ENCODE peak calls at places on chromosomes 6 and 20, in six cellular contexts. One of them, this sample, is unnamed.

GRCh38 chr20:37681384-37681977 is 12.3 kb upstream of the CTNNBL1 start:
- DNase-seq in NCI-H1105: no peak
- DNase-seq in amniotic stem cell: no peak
- DNase-seq in HEK293T: no peak
- DNase-seq in M059J: peak; percentile 26
- DNase-seq in tibial artery: no peak
- DNase-seq in this sample: no peak

GRCh38 chr6:14910692-14911547 is 334.9 kb upstream of the JARID2 start:
- DNase-seq in HEK293T: no peak
- DNase-seq in M059J: peak; percentile 42
- DNase-seq in NCI-H1105: no peak
- DNase-seq in amniotic stem cell: no peak
- DNase-seq in tibial artery: peak; percentile 59
- DNase-seq in this sample: no peak

GRCh38 chr6:130900913-130901312 is 73.7 kb downstream of the SMLR1 start:
- DNase-seq in amniotic stem cell: peak; percentile 10
- DNase-seq in tibial artery: peak; percentile 66
- DNase-seq in HEK293T: no peak
- DNase-seq in M059J: peak; percentile 93
- DNase-seq in NCI-H1105: no peak
- DNase-seq in this sample: no peak

GRCh38 chr6:55448446-55448845 is 121.2 kb downstream of the GFRAL start:
- DNase-seq in HEK293T: no peak
- DNase-seq in tibial artery: no peak
- DNase-seq in M059J: no peak
- DNase-seq in amniotic stem cell: no peak
- DNase-seq in NCI-H1105: no peak
- DNase-seq in this sample: no peak

GRCh38 chr20:5919634-5920544 is 30.4 kb downstream of the TRMT6 start:
- DNase-seq in tibial artery: no peak
- DNase-seq in M059J: peak; percentile 53
- DNase-seq in amniotic stem cell: no peak
- DNase-seq in NCI-H1105: no peak
- DNase-seq in HEK293T: no peak
- DNase-seq in this sample: no peak

GRCh38 chr20:20407891-20408805 is 40.2 kb downstream of the INSM1 start:
- DNase-seq in tibial artery: no peak
- DNase-seq in amniotic stem cell: no peak
- DNase-seq in NCI-H1105: peak; percentile 45
- DNase-seq in M059J: peak; percentile 49
- DNase-seq in HEK293T: peak; percentile 44
- DNase-seq in this sample: no peak

GRCh38 chr6:147618927-147619326 is 110.4 kb downstream of the SAMD5 start:
- DNase-seq in amniotic stem cell: no peak
- DNase-seq in tibial artery: no peak
- DNase-seq in HEK293T: no peak
- DNase-seq in M059J: no peak
- DNase-seq in NCI-H1105: no peak
- DNase-seq in this sample: no peak

GRCh38 chr6:71351190-71351589 is 62.6 kb downstream of the OGFRL1 start:
- DNase-seq in M059J: no peak
- DNase-seq in tibial artery: no peak
- DNase-seq in NCI-H1105: no peak
- DNase-seq in HEK293T: no peak
- DNase-seq in amniotic stem cell: no peak
- DNase-seq in this sample: no peak

GRCh38 chr6:170045981-170046667 is 244.8 kb downstream of the DLL1 start:
- DNase-seq in HEK293T: no peak
- DNase-seq in amniotic stem cell: no peak
- DNase-seq in NCI-H1105: no peak
- DNase-seq in tibial artery: no peak
- DNase-seq in M059J: no peak
- DNase-seq in this sample: no peak

GRCh38 chr6:53615633-53616449 is 49.7 kb downstream of the KLHL31 start:
- DNase-seq in NCI-H1105: no peak
- DNase-seq in amniotic stem cell: no peak
- DNase-seq in tibial artery: no peak
- DNase-seq in HEK293T: no peak
- DNase-seq in M059J: peak; percentile 95
- DNase-seq in this sample: no peak

GRCh38 chr20:23136893-23137745 is 51.0 kb upstream of the CD93 start:
- DNase-seq in HEK293T: no peak
- DNase-seq in M059J: peak; percentile 77
- DNase-seq in NCI-H1105: no peak
- DNase-seq in tibial artery: peak; percentile 15
- DNase-seq in amniotic stem cell: no peak
- DNase-seq in this sample: no peak

GRCh38 chr6:37514840-37515239 is 15.1 kb upstream of the CCDC167 start:
- DNase-seq in amniotic stem cell: no peak
- DNase-seq in NCI-H1105: no peak
- DNase-seq in M059J: peak; percentile 76
- DNase-seq in tibial artery: no peak
- DNase-seq in HEK293T: no peak
- DNase-seq in this sample: no peak

GRCh38 chr6:155256122-155256795 is 7.6 kb upstream of the CLDN20 start:
- DNase-seq in tibial artery: no peak
- DNase-seq in M059J: no peak
- DNase-seq in NCI-H1105: no peak
- DNase-seq in HEK293T: no peak
- DNase-seq in amniotic stem cell: no peak
- DNase-seq in this sample: no peak

GRCh38 chr6:18386302-18386976 is 711 bp upstream of the RNF144B start:
- DNase-seq in tibial artery: peak; percentile 41
- DNase-seq in M059J: no peak
- DNase-seq in NCI-H1105: no peak
- DNase-seq in amniotic stem cell: no peak
- DNase-seq in HEK293T: no peak
- DNase-seq in this sample: no peak

GRCh38 chr6:37547564-37548061 is 47.9 kb upstream of the CCDC167 start:
- DNase-seq in M059J: peak; percentile 93
- DNase-seq in amniotic stem cell: no peak
- DNase-seq in HEK293T: no peak
- DNase-seq in tibial artery: no peak
- DNase-seq in NCI-H1105: peak; percentile 43
- DNase-seq in this sample: no peak

GRCh38 chr6:152371775-152372174 is 265.4 kb downstream of the SYNE1 start:
- DNase-seq in tibial artery: no peak
- DNase-seq in amniotic stem cell: no peak
- DNase-seq in NCI-H1105: no peak
- DNase-seq in HEK293T: no peak
- DNase-seq in M059J: no peak
- DNase-seq in this sample: no peak

GRCh38 chr6:2264932-2265331 is 19.5 kb upstream of the GMDS start:
- DNase-seq in amniotic stem cell: no peak
- DNase-seq in M059J: peak; percentile 73
- DNase-seq in HEK293T: no peak
- DNase-seq in NCI-H1105: no peak
- DNase-seq in tibial artery: no peak
- DNase-seq in this sample: no peak

GRCh38 chr6:11392778-11393507 is 144.6 kb upstream of the TMEM170B start:
- DNase-seq in M059J: peak; percentile 98
- DNase-seq in amniotic stem cell: no peak
- DNase-seq in HEK293T: no peak
- DNase-seq in NCI-H1105: no peak
- DNase-seq in tibial artery: no peak
- DNase-seq in this sample: no peak

GRCh38 chr20:61926253-61926613 is 139.4 kb downstream of the TAF4 start:
- DNase-seq in NCI-H1105: no peak
- DNase-seq in amniotic stem cell: no peak
- DNase-seq in tibial artery: no peak
- DNase-seq in M059J: no peak
- DNase-seq in HEK293T: no peak
- DNase-seq in this sample: no peak

GRCh38 chr6:158043008-158043407 is 61.3 kb downstream of the SYNJ2 start:
- DNase-seq in NCI-H1105: no peak
- DNase-seq in amniotic stem cell: no peak
- DNase-seq in tibial artery: peak; percentile 16
- DNase-seq in HEK293T: no peak
- DNase-seq in M059J: no peak
- DNase-seq in this sample: no peak

GRCh38 chr20:21028921-21029320 is 77.2 kb downstream of the LINC00237 start:
- DNase-seq in NCI-H1105: no peak
- DNase-seq in M059J: no peak
- DNase-seq in tibial artery: no peak
- DNase-seq in HEK293T: no peak
- DNase-seq in amniotic stem cell: no peak
- DNase-seq in this sample: no peak

GRCh38 chr20:60137657-60138245 is 179.5 kb downstream of the CDH26 start:
- DNase-seq in NCI-H1105: no peak
- DNase-seq in HEK293T: peak; percentile 38
- DNase-seq in M059J: no peak
- DNase-seq in amniotic stem cell: no peak
- DNase-seq in tibial artery: no peak
- DNase-seq in this sample: no peak

GRCh38 chr6:85347787-85348186 is 102.1 kb upstream of the NT5E start:
- DNase-seq in amniotic stem cell: no peak
- DNase-seq in NCI-H1105: no peak
- DNase-seq in M059J: no peak
- DNase-seq in HEK293T: no peak
- DNase-seq in tibial artery: no peak
- DNase-seq in this sample: no peak

GRCh38 chr20:64223526-64224067 is 32.0 kb upstream of the PCMTD2 start:
- DNase-seq in HEK293T: peak; percentile 69
- DNase-seq in tibial artery: no peak
- DNase-seq in M059J: no peak
- DNase-seq in amniotic stem cell: no peak
- DNase-seq in NCI-H1105: no peak
- DNase-seq in this sample: no peak

GRCh38 chr6:166056637-166057036 is 111.0 kb downstream of the TBXT start:
- DNase-seq in amniotic stem cell: no peak
- DNase-seq in tibial artery: peak; percentile 31
- DNase-seq in HEK293T: no peak
- DNase-seq in M059J: no peak
- DNase-seq in NCI-H1105: no peak
- DNase-seq in this sample: no peak

GRCh38 chr6:32114853-32115252 is 5.7 kb upstream of the TNXB start:
- DNase-seq in M059J: peak; percentile 81
- DNase-seq in NCI-H1105: no peak
- DNase-seq in HEK293T: no peak
- DNase-seq in amniotic stem cell: peak; percentile 8
- DNase-seq in tibial artery: no peak
- DNase-seq in this sample: no peak

GRCh38 chr20:36728986-36729385 is 16.9 kb downstream of the NDRG3 start:
- DNase-seq in amniotic stem cell: no peak
- DNase-seq in M059J: peak; percentile 54
- DNase-seq in tibial artery: no peak
- DNase-seq in NCI-H1105: no peak
- DNase-seq in HEK293T: no peak
- DNase-seq in this sample: no peak

GRCh38 chr6:5671162-5671561 is 335.6 kb downstream of the NRN1 start:
- DNase-seq in M059J: no peak
- DNase-seq in tibial artery: no peak
- DNase-seq in amniotic stem cell: no peak
- DNase-seq in HEK293T: no peak
- DNase-seq in NCI-H1105: no peak
- DNase-seq in this sample: no peak

GRCh38 chr20:47713941-47714450 is 71.3 kb downstream of the SULF2 start:
- DNase-seq in M059J: no peak
- DNase-seq in amniotic stem cell: no peak
- DNase-seq in tibial artery: peak; percentile 77
- DNase-seq in NCI-H1105: no peak
- DNase-seq in HEK293T: no peak
- DNase-seq in this sample: no peak

GRCh38 chr20:50019466-50020256 is 36.9 kb downstream of the SNAI1 start:
- DNase-seq in NCI-H1105: no peak
- DNase-seq in amniotic stem cell: no peak
- DNase-seq in HEK293T: no peak
- DNase-seq in M059J: peak; percentile 89
- DNase-seq in tibial artery: no peak
- DNase-seq in this sample: no peak

GRCh38 chr20:19977373-19977770 is 39.8 kb upstream of the NAA20 start:
- DNase-seq in HEK293T: no peak
- DNase-seq in NCI-H1105: no peak
- DNase-seq in tibial artery: no peak
- DNase-seq in M059J: peak; percentile 78
- DNase-seq in amniotic stem cell: no peak
- DNase-seq in this sample: no peak

GRCh38 chr6:122778961-122779671 is 400 bp upstream of the FABP7 start:
- DNase-seq in NCI-H1105: no peak
- DNase-seq in amniotic stem cell: no peak
- DNase-seq in M059J: peak; percentile 12
- DNase-seq in HEK293T: no peak
- DNase-seq in tibial artery: no peak
- DNase-seq in this sample: peak; percentile 26

GRCh38 chr20:60006261-60006660 is 48.0 kb downstream of the CDH26 start:
- DNase-seq in HEK293T: no peak
- DNase-seq in tibial artery: no peak
- DNase-seq in amniotic stem cell: no peak
- DNase-seq in M059J: no peak
- DNase-seq in NCI-H1105: no peak
- DNase-seq in this sample: no peak

GRCh38 chr20:17647391-17648305 is 34.4 kb downstream of the RRBP1 start:
- DNase-seq in M059J: no peak
- DNase-seq in tibial artery: no peak
- DNase-seq in amniotic stem cell: no peak
- DNase-seq in HEK293T: no peak
- DNase-seq in NCI-H1105: no peak
- DNase-seq in this sample: no peak

GRCh38 chr6:13355043-13355945 is 27.0 kb upstream of the TBC1D7 start:
- DNase-seq in tibial artery: no peak
- DNase-seq in M059J: peak; percentile 100
- DNase-seq in NCI-H1105: no peak
- DNase-seq in HEK293T: no peak
- DNase-seq in amniotic stem cell: peak; percentile 76
- DNase-seq in this sample: no peak

GRCh38 chr20:17227669-17228623 is 1.1 kb downstream of the PCSK2 start:
- DNase-seq in amniotic stem cell: no peak
- DNase-seq in tibial artery: no peak
- DNase-seq in NCI-H1105: peak; percentile 53
- DNase-seq in M059J: peak; percentile 26
- DNase-seq in HEK293T: peak; percentile 6
- DNase-seq in this sample: no peak

GRCh38 chr6:2630362-2630761 is 120.4 kb downstream of the MYLK4 start:
- DNase-seq in HEK293T: no peak
- DNase-seq in M059J: peak; percentile 99
- DNase-seq in amniotic stem cell: peak; percentile 80
- DNase-seq in NCI-H1105: no peak
- DNase-seq in tibial artery: peak; percentile 69
- DNase-seq in this sample: no peak

This sample was measured in nucleus accumbens.